ENCODE peak calls at places on chromosome X, in seven cellular contexts. U, T, L, A, M, P and I are unnamed samples.

GRCh38 chrX:1163231-1163630 is 49.2 kb downstream of the CRLF2 start:
- DNase-seq in U (no peak), T (no peak), L (no peak), A (no peak), M (no peak), P (no peak), I (no peak)

GRCh38 chrX:47518105-47518504 is 35.1 kb upstream of the ZNF41 start:
- DNase-seq in U (no peak), T (no peak), L (peak), A (peak), M (no peak), P (no peak), I (no peak)

GRCh38 chrX:69262036-69262905 is 97.0 kb upstream of the PJA1 start:
- DNase-seq in U (no peak), T (no peak), L (no peak), A (no peak), M (no peak), P (no peak), I (no peak)

GRCh38 chrX:9349572-9350259 is 115.1 kb upstream of the TBL1X start:
- DNase-seq in U (no peak), T (no peak), L (no peak), A (no peak), M (no peak), P (no peak), I (no peak)

GRCh38 chrX:41734530-41734929 is 10.5 kb downstream of the GPR82 start:
- DNase-seq in U (peak), T (peak), L (no peak), A (peak), M (no peak), P (no peak), I (no peak)

GRCh38 chrX:27598312-27598711 is 8.2 kb downstream of the DCAF8L2 start:
- DNase-seq in U (no peak), T (peak), L (no peak), A (peak), M (no peak), P (peak), I (no peak)

GRCh38 chrX:51569561-51569960 is 49.2 kb downstream of the CENPVL3 start:
- DNase-seq in U (no peak), T (no peak), L (no peak), A (no peak), M (no peak), P (no peak), I (no peak)

GRCh38 chrX:81348388-81348787 is 146.5 kb downstream of the SH3BGRL start:
- DNase-seq in U (no peak), T (no peak), L (no peak), A (no peak), M (no peak), P (no peak), I (no peak)

GRCh38 chrX:116961872-116962582 is 499.3 kb upstream of the CT83 start:
- DNase-seq in U (no peak), T (no peak), L (no peak), A (peak), M (no peak), P (no peak), I (no peak)

GRCh38 chrX:44596277-44596676 is 53.6 kb upstream of the FUNDC1 start:
- DNase-seq in U (no peak), T (no peak), L (no peak), A (no peak), M (no peak), P (no peak), I (no peak)

GRCh38 chrX:46573331-46573895 is at the start of gene CHST7:
- DNase-seq in U (no peak), T (peak), L (peak), A (peak), M (peak), P (peak), I (peak)

GRCh38 chrX:121869876-121870477 is 822.6 kb downstream of the GLUD2 start:
- DNase-seq in U (no peak), T (no peak), L (no peak), A (peak), M (no peak), P (no peak), I (no peak)

DNA sequence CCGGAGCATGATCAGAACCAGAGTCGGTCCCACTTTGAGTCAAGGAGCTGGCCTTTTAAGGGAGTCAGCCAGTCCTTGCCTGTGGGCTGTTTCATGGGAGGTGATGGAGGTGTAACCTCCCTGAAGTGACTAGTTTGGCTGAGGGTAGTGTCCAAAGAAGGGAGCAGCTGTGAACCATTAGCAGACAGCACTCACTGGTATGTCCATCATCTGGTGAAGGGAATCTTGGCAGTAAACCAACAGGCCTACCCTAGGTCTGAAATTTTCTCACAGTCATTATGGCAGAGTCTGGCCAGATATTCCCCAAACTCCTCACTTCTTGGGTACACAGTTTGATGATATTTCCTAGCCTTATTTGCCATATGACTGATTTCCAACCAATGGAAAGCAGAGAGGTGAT is 12.2 kb upstream of the REPS2 start:
- DNase-seq in U (no peak), T (no peak), L (no peak), A (no peak), M (no peak), P (no peak), I (no peak)
- H3K27ac ChIP-seq in U (no peak), T (no peak), L (no peak), A (no peak), M (no peak), P (no peak), I (no peak)

DNA sequence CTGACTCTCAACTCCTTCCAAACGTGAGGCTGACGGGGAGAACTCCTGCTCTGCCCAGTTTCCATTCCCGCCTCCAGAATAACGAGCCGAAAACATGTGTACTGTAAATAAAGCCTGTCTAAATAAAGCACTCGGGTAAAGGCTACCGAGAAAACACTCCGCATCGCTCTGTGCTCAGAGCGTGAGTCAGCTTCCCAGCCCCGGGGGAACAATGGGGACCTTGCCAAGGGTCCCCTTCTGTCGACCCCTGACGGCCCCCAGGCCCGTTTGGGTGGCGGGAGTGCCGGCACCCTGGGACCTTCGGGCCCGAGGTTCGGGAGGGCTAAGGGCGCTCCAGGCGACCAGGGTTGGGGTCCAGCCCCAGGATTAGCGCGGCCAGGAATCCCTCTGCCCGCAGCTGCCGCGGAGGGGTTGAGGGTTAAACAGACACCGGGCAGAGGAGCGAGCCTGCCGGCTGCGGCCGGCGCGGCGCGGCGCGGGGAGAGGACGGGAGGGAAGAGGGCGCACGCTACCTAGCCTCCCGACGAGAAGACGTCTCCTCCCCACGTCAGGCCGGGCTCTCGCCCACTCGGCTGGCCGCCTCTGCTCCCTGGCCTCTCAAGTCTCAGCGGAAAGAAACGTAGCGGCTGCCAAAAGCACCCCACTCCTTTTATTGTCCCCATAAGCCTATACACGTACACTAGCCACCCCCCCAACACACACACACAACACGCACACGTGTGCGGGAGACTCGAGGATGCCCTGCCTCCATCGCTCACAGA is 85.5 kb downstream of the BCOR start:
- DNase-seq in U (no peak), T (peak), L (no peak), A (peak), M (no peak), P (peak), I (no peak)
- H3K27ac ChIP-seq in U (peak), T (peak), L (peak), A (no peak), M (peak), P (peak), I (no peak)

DNA sequence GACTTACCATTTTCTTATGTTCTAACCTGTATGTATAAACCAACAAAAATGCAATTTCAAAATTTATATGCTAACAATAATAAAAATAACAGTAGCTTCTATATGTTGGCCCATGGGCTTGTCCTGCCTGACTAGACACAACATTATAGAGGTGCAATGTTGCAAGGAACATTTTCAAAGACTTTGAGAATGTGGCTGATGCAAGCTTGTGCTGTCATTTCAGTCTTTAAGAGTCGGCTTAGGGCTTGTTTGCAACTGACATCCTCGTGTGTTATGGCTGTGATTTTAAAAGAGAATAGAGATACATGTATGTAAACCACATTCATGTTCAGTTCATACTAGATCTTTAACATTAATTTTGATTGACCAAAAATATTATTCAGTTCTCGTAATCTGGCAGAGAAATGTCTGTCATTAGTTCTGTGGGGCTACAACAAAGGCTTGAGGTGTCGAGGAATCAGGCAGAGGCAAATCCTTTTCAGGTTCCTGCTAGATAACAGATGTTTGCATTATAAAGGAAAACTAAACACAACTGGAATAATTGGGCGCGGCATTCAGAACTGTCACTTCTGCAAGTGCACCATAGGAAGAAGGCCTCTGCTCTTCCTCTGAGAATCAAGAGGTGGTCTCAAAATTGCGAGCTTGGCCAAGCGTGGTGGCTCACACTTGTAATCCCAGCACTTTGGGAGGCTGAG is 13.1 kb downstream of the TMSB4X start:
- DNase-seq in U (no peak), T (no peak), L (no peak), A (no peak), M (no peak), P (no peak), I (no peak)
- H3K27ac ChIP-seq in U (no peak), T (no peak), L (no peak), A (no peak), M (no peak), P (peak), I (no peak)

GRCh38 chrX:19836337-19836736 is 51.1 kb downstream of the SH3KBP1 start:
- DNase-seq in U (no peak), T (no peak), L (no peak), A (no peak), M (no peak), P (no peak), I (no peak)

GRCh38 chrX:19842542-19842941 is 44.9 kb downstream of the SH3KBP1 start:
- DNase-seq in U (no peak), T (no peak), L (no peak), A (no peak), M (no peak), P (no peak), I (no peak)

GRCh38 chrX:19840899-19841648 is 46.3 kb downstream of the SH3KBP1 start:
- DNase-seq in U (peak), T (no peak), L (peak), A (peak), M (peak), P (no peak), I (no peak)

GRCh38 chrX:19839770-19840254 is 47.6 kb downstream of the SH3KBP1 start:
- DNase-seq in U (no peak), T (no peak), L (no peak), A (no peak), M (peak), P (no peak), I (no peak)
- H3K27ac ChIP-seq in U (peak), T (no peak), L (no peak), A (no peak), M (peak), P (no peak), I (no peak)

DNA sequence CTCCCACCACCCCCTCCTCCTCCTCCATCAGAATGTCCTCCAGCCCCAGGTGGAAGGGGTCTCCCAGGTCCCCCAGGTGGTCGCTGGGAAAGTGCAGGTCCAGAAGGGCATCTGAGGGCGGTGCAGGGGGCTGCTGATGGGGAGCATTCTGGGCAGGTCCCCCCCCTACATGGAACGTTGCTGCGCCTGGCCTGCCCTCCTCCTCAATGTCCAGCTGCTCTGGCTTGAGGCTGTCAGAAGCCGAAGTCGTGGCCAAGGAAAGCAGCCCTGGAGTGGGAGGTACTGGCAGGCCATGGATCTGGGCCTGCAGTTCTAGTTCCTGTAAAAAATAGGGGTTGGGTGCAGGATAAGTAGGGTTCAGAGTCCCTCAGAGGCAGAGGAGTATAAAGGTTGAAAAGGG is 12.9 kb downstream of the TFE3 start:
- DNase-seq in U (no peak), T (no peak), L (no peak), A (no peak), M (no peak), P (no peak), I (no peak)
- H3K27ac ChIP-seq in U (no peak), T (no peak), L (no peak), A (no peak), M (no peak), P (peak), I (no peak)

GRCh38 chrX:110015915-110016314 is 13.0 kb downstream of the TMEM164 start:
- DNase-seq in U (no peak), T (no peak), L (no peak), A (no peak), M (no peak), P (no peak), I (no peak)
- H3K27ac ChIP-seq in U (no peak), T (no peak), L (no peak), A (no peak), M (no peak), P (no peak), I (no peak)

GRCh38 chrX:149151805-149152757 is 353.0 kb downstream of the IDS start:
- DNase-seq in U (no peak), T (peak), L (no peak), A (no peak), M (no peak), P (no peak), I (no peak)
- H3K27ac ChIP-seq in U (no peak), T (peak), L (no peak), A (no peak), M (no peak), P (no peak), I (no peak)

GRCh38 chrX:136585960-136586359 is 53.9 kb downstream of the VGLL1 start:
- DNase-seq in U (peak), T (no peak), L (no peak), A (peak), M (no peak), P (no peak), I (no peak)
- H3K27ac ChIP-seq in U (no peak), T (no peak), L (no peak), A (no peak), M (no peak), P (no peak), I (no peak)

GRCh38 chrX:153519569-153520285 is 2.3 kb downstream of the ATP2B3 start:
- DNase-seq in U (no peak), T (peak), L (no peak), A (no peak), M (no peak), P (no peak), I (no peak)
- H3K27ac ChIP-seq in U (no peak), T (no peak), L (no peak), A (no peak), M (no peak), P (no peak), I (no peak)